ENCODE peak calls at places on chromosomes 16 and 17, in six cellular contexts. One of them, this sample, is unnamed.

GRCh38 chr17:77634710-77635109 is 323.8 kb upstream of the TNRC6C start:
- DNase-seq in GM12891: peak
- DNase-seq in H54: no peak
- DNase-seq in activated T-cell treated with anti-CD3 and anti-CD28 coated beads, Interleukin-2, amount 50 U/mL, for 72 hours: peak
- DNase-seq in smooth muscle cell of the brain vasculature: no peak
- DNase-seq in stimulated activated CD8-positive, alpha-beta memory T cell treated with anti-CD3 and anti-CD28 coated beads, Interleukin-4, amount 100 ng/mL, for 1 hour: no peak
- DNase-seq in this sample: peak

GRCh38 chr17:42891539-42892152 is 9.0 kb upstream of the G6PC1 start:
- DNase-seq in smooth muscle cell of the brain vasculature: no peak
- DNase-seq in stimulated activated CD8-positive, alpha-beta memory T cell treated with anti-CD3 and anti-CD28 coated beads, Interleukin-4, amount 100 ng/mL, for 1 hour: no peak
- DNase-seq in activated T-cell treated with anti-CD3 and anti-CD28 coated beads, Interleukin-2, amount 50 U/mL, for 72 hours: no peak
- DNase-seq in GM12891: no peak
- DNase-seq in H54: no peak
- DNase-seq in this sample: no peak

GRCh38 chr16:81238296-81239011 is at the start of gene BCO1:
- DNase-seq in GM12891: no peak
- DNase-seq in smooth muscle cell of the brain vasculature: peak
- DNase-seq in activated T-cell treated with anti-CD3 and anti-CD28 coated beads, Interleukin-2, amount 50 U/mL, for 72 hours: no peak
- DNase-seq in stimulated activated CD8-positive, alpha-beta memory T cell treated with anti-CD3 and anti-CD28 coated beads, Interleukin-4, amount 100 ng/mL, for 1 hour: no peak
- DNase-seq in H54: peak
- DNase-seq in this sample: no peak

GRCh38 chr17:30821751-30822723 is 2.5 kb downstream of the CRLF3 start:
- DNase-seq in smooth muscle cell of the brain vasculature: no peak
- DNase-seq in GM12891: no peak
- DNase-seq in activated T-cell treated with anti-CD3 and anti-CD28 coated beads, Interleukin-2, amount 50 U/mL, for 72 hours: no peak
- DNase-seq in stimulated activated CD8-positive, alpha-beta memory T cell treated with anti-CD3 and anti-CD28 coated beads, Interleukin-4, amount 100 ng/mL, for 1 hour: no peak
- DNase-seq in H54: no peak
- DNase-seq in this sample: no peak

GRCh38 chr17:15081008-15081407 is 184.1 kb downstream of the PMP22 start:
- DNase-seq in smooth muscle cell of the brain vasculature: no peak
- DNase-seq in H54: no peak
- DNase-seq in stimulated activated CD8-positive, alpha-beta memory T cell treated with anti-CD3 and anti-CD28 coated beads, Interleukin-4, amount 100 ng/mL, for 1 hour: no peak
- DNase-seq in activated T-cell treated with anti-CD3 and anti-CD28 coated beads, Interleukin-2, amount 50 U/mL, for 72 hours: no peak
- DNase-seq in GM12891: no peak
- DNase-seq in this sample: no peak

GRCh38 chr16:11613381-11614303 is 26.9 kb upstream of the LITAF start:
- DNase-seq in GM12891: no peak
- DNase-seq in activated T-cell treated with anti-CD3 and anti-CD28 coated beads, Interleukin-2, amount 50 U/mL, for 72 hours: peak
- DNase-seq in stimulated activated CD8-positive, alpha-beta memory T cell treated with anti-CD3 and anti-CD28 coated beads, Interleukin-4, amount 100 ng/mL, for 1 hour: no peak
- DNase-seq in smooth muscle cell of the brain vasculature: no peak
- DNase-seq in H54: no peak
- DNase-seq in this sample: peak

GRCh38 chr17:57284984-57285646 is 28.8 kb downstream of the MSI2 start:
- DNase-seq in smooth muscle cell of the brain vasculature: no peak
- DNase-seq in stimulated activated CD8-positive, alpha-beta memory T cell treated with anti-CD3 and anti-CD28 coated beads, Interleukin-4, amount 100 ng/mL, for 1 hour: no peak
- DNase-seq in activated T-cell treated with anti-CD3 and anti-CD28 coated beads, Interleukin-2, amount 50 U/mL, for 72 hours: peak
- DNase-seq in GM12891: peak
- DNase-seq in H54: no peak
- DNase-seq in this sample: peak

GRCh38 chr17:7250655-7251329 is 742 bp downstream of the CTDNEP1 start:
- DNase-seq in smooth muscle cell of the brain vasculature: no peak
- DNase-seq in H54: no peak
- DNase-seq in activated T-cell treated with anti-CD3 and anti-CD28 coated beads, Interleukin-2, amount 50 U/mL, for 72 hours: no peak
- DNase-seq in stimulated activated CD8-positive, alpha-beta memory T cell treated with anti-CD3 and anti-CD28 coated beads, Interleukin-4, amount 100 ng/mL, for 1 hour: no peak
- DNase-seq in GM12891: no peak
- DNase-seq in this sample: no peak

GRCh38 chr16:58027341-58028167 is 2.0 kb downstream of the MMP15 start:
- DNase-seq in activated T-cell treated with anti-CD3 and anti-CD28 coated beads, Interleukin-2, amount 50 U/mL, for 72 hours: no peak
- DNase-seq in H54: no peak
- DNase-seq in smooth muscle cell of the brain vasculature: no peak
- DNase-seq in stimulated activated CD8-positive, alpha-beta memory T cell treated with anti-CD3 and anti-CD28 coated beads, Interleukin-4, amount 100 ng/mL, for 1 hour: no peak
- DNase-seq in GM12891: no peak
- DNase-seq in this sample: no peak

GRCh38 chr16:70576431-70577255 is 53.0 kb downstream of the SF3B3 start:
- DNase-seq in activated T-cell treated with anti-CD3 and anti-CD28 coated beads, Interleukin-2, amount 50 U/mL, for 72 hours: no peak
- DNase-seq in GM12891: no peak
- DNase-seq in stimulated activated CD8-positive, alpha-beta memory T cell treated with anti-CD3 and anti-CD28 coated beads, Interleukin-4, amount 100 ng/mL, for 1 hour: no peak
- DNase-seq in H54: peak
- DNase-seq in smooth muscle cell of the brain vasculature: no peak
- DNase-seq in this sample: peak

GRCh38 chr16:76193851-76194620 is 83.2 kb upstream of the CNTNAP4 start:
- DNase-seq in H54: no peak
- DNase-seq in activated T-cell treated with anti-CD3 and anti-CD28 coated beads, Interleukin-2, amount 50 U/mL, for 72 hours: no peak
- DNase-seq in GM12891: no peak
- DNase-seq in smooth muscle cell of the brain vasculature: no peak
- DNase-seq in stimulated activated CD8-positive, alpha-beta memory T cell treated with anti-CD3 and anti-CD28 coated beads, Interleukin-4, amount 100 ng/mL, for 1 hour: no peak
- DNase-seq in this sample: no peak

GRCh38 chr17:66260265-66260664 is 31.1 kb upstream of the APOH start:
- DNase-seq in smooth muscle cell of the brain vasculature: no peak
- DNase-seq in GM12891: no peak
- DNase-seq in stimulated activated CD8-positive, alpha-beta memory T cell treated with anti-CD3 and anti-CD28 coated beads, Interleukin-4, amount 100 ng/mL, for 1 hour: no peak
- DNase-seq in H54: no peak
- DNase-seq in activated T-cell treated with anti-CD3 and anti-CD28 coated beads, Interleukin-2, amount 50 U/mL, for 72 hours: no peak
- DNase-seq in this sample: no peak

GRCh38 chr17:81207610-81208581 is 14.9 kb downstream of the CEP131 start:
- DNase-seq in activated T-cell treated with anti-CD3 and anti-CD28 coated beads, Interleukin-2, amount 50 U/mL, for 72 hours: no peak
- DNase-seq in stimulated activated CD8-positive, alpha-beta memory T cell treated with anti-CD3 and anti-CD28 coated beads, Interleukin-4, amount 100 ng/mL, for 1 hour: no peak
- DNase-seq in GM12891: no peak
- DNase-seq in smooth muscle cell of the brain vasculature: no peak
- DNase-seq in H54: no peak
- DNase-seq in this sample: no peak

GRCh38 chr16:4613636-4614570 is 785 bp downstream of the UBALD1 start:
- DNase-seq in GM12891: peak
- DNase-seq in smooth muscle cell of the brain vasculature: no peak
- DNase-seq in stimulated activated CD8-positive, alpha-beta memory T cell treated with anti-CD3 and anti-CD28 coated beads, Interleukin-4, amount 100 ng/mL, for 1 hour: no peak
- DNase-seq in activated T-cell treated with anti-CD3 and anti-CD28 coated beads, Interleukin-2, amount 50 U/mL, for 72 hours: peak
- DNase-seq in H54: peak
- DNase-seq in this sample: peak

GRCh38 chr16:52439171-52439701 is 107.7 kb downstream of the TOX3 start:
- DNase-seq in activated T-cell treated with anti-CD3 and anti-CD28 coated beads, Interleukin-2, amount 50 U/mL, for 72 hours: no peak
- DNase-seq in GM12891: no peak
- DNase-seq in stimulated activated CD8-positive, alpha-beta memory T cell treated with anti-CD3 and anti-CD28 coated beads, Interleukin-4, amount 100 ng/mL, for 1 hour: no peak
- DNase-seq in smooth muscle cell of the brain vasculature: no peak
- DNase-seq in H54: no peak
- DNase-seq in this sample: no peak

GRCh38 chr17:51197754-51198153 is 31.5 kb downstream of the NME2 start:
- DNase-seq in GM12891: no peak
- DNase-seq in H54: no peak
- DNase-seq in smooth muscle cell of the brain vasculature: no peak
- DNase-seq in activated T-cell treated with anti-CD3 and anti-CD28 coated beads, Interleukin-2, amount 50 U/mL, for 72 hours: no peak
- DNase-seq in stimulated activated CD8-positive, alpha-beta memory T cell treated with anti-CD3 and anti-CD28 coated beads, Interleukin-4, amount 100 ng/mL, for 1 hour: no peak
- DNase-seq in this sample: no peak

GRCh38 chr16:4011225-4011939 is 104.9 kb downstream of the ADCY9 start:
- DNase-seq in activated T-cell treated with anti-CD3 and anti-CD28 coated beads, Interleukin-2, amount 50 U/mL, for 72 hours: no peak
- DNase-seq in smooth muscle cell of the brain vasculature: peak
- DNase-seq in stimulated activated CD8-positive, alpha-beta memory T cell treated with anti-CD3 and anti-CD28 coated beads, Interleukin-4, amount 100 ng/mL, for 1 hour: no peak
- DNase-seq in H54: no peak
- DNase-seq in GM12891: no peak
- DNase-seq in this sample: no peak

GRCh38 chr16:22661161-22661647 is 150.5 kb downstream of the NPIPB5 start:
- DNase-seq in H54: no peak
- DNase-seq in stimulated activated CD8-positive, alpha-beta memory T cell treated with anti-CD3 and anti-CD28 coated beads, Interleukin-4, amount 100 ng/mL, for 1 hour: no peak
- DNase-seq in activated T-cell treated with anti-CD3 and anti-CD28 coated beads, Interleukin-2, amount 50 U/mL, for 72 hours: no peak
- DNase-seq in smooth muscle cell of the brain vasculature: no peak
- DNase-seq in GM12891: no peak
- DNase-seq in this sample: no peak

GRCh38 chr16:59236804-59237463 is 502.8 kb upstream of the GOT2 start:
- DNase-seq in H54: no peak
- DNase-seq in activated T-cell treated with anti-CD3 and anti-CD28 coated beads, Interleukin-2, amount 50 U/mL, for 72 hours: no peak
- DNase-seq in smooth muscle cell of the brain vasculature: no peak
- DNase-seq in stimulated activated CD8-positive, alpha-beta memory T cell treated with anti-CD3 and anti-CD28 coated beads, Interleukin-4, amount 100 ng/mL, for 1 hour: no peak
- DNase-seq in GM12891: no peak
- DNase-seq in this sample: no peak

GRCh38 chr17:565506-565905 is 149.1 kb downstream of the VPS53 start:
- DNase-seq in smooth muscle cell of the brain vasculature: no peak
- DNase-seq in activated T-cell treated with anti-CD3 and anti-CD28 coated beads, Interleukin-2, amount 50 U/mL, for 72 hours: no peak
- DNase-seq in GM12891: no peak
- DNase-seq in H54: no peak
- DNase-seq in stimulated activated CD8-positive, alpha-beta memory T cell treated with anti-CD3 and anti-CD28 coated beads, Interleukin-4, amount 100 ng/mL, for 1 hour: no peak
- DNase-seq in this sample: no peak

GRCh38 chr17:7336240-7337175 is at the start of gene ACAP1:
- DNase-seq in GM12891: peak
- DNase-seq in activated T-cell treated with anti-CD3 and anti-CD28 coated beads, Interleukin-2, amount 50 U/mL, for 72 hours: peak
- DNase-seq in smooth muscle cell of the brain vasculature: no peak
- DNase-seq in H54: no peak
- DNase-seq in stimulated activated CD8-positive, alpha-beta memory T cell treated with anti-CD3 and anti-CD28 coated beads, Interleukin-4, amount 100 ng/mL, for 1 hour: peak
- DNase-seq in this sample: peak

GRCh38 chr17:29722411-29723198 is 99.9 kb upstream of the CORO6 start:
- DNase-seq in H54: no peak
- DNase-seq in smooth muscle cell of the brain vasculature: no peak
- DNase-seq in stimulated activated CD8-positive, alpha-beta memory T cell treated with anti-CD3 and anti-CD28 coated beads, Interleukin-4, amount 100 ng/mL, for 1 hour: peak
- DNase-seq in GM12891: no peak
- DNase-seq in activated T-cell treated with anti-CD3 and anti-CD28 coated beads, Interleukin-2, amount 50 U/mL, for 72 hours: no peak
- DNase-seq in this sample: peak

GRCh38 chr17:40699359-40699758 is 4.2 kb downstream of the KRT24 start:
- DNase-seq in GM12891: no peak
- DNase-seq in stimulated activated CD8-positive, alpha-beta memory T cell treated with anti-CD3 and anti-CD28 coated beads, Interleukin-4, amount 100 ng/mL, for 1 hour: no peak
- DNase-seq in H54: no peak
- DNase-seq in activated T-cell treated with anti-CD3 and anti-CD28 coated beads, Interleukin-2, amount 50 U/mL, for 72 hours: no peak
- DNase-seq in smooth muscle cell of the brain vasculature: no peak
- DNase-seq in this sample: no peak

GRCh38 chr16:85302018-85302847 is 190.0 kb upstream of the CIBAR2 start:
- DNase-seq in H54: peak
- DNase-seq in smooth muscle cell of the brain vasculature: no peak
- DNase-seq in GM12891: no peak
- DNase-seq in stimulated activated CD8-positive, alpha-beta memory T cell treated with anti-CD3 and anti-CD28 coated beads, Interleukin-4, amount 100 ng/mL, for 1 hour: no peak
- DNase-seq in activated T-cell treated with anti-CD3 and anti-CD28 coated beads, Interleukin-2, amount 50 U/mL, for 72 hours: no peak
- DNase-seq in this sample: no peak

GRCh38 chr17:4998027-4998665 is 396 bp downstream of the KIF1C start:
- DNase-seq in activated T-cell treated with anti-CD3 and anti-CD28 coated beads, Interleukin-2, amount 50 U/mL, for 72 hours: no peak
- DNase-seq in stimulated activated CD8-positive, alpha-beta memory T cell treated with anti-CD3 and anti-CD28 coated beads, Interleukin-4, amount 100 ng/mL, for 1 hour: no peak
- DNase-seq in GM12891: peak
- DNase-seq in H54: peak
- DNase-seq in smooth muscle cell of the brain vasculature: no peak
- DNase-seq in this sample: peak

GRCh38 chr16:30121741-30122620 is 1.0 kb downstream of the MAPK3 start:
- DNase-seq in H54: no peak
- DNase-seq in GM12891: no peak
- DNase-seq in smooth muscle cell of the brain vasculature: no peak
- DNase-seq in activated T-cell treated with anti-CD3 and anti-CD28 coated beads, Interleukin-2, amount 50 U/mL, for 72 hours: no peak
- DNase-seq in stimulated activated CD8-positive, alpha-beta memory T cell treated with anti-CD3 and anti-CD28 coated beads, Interleukin-4, amount 100 ng/mL, for 1 hour: no peak
- DNase-seq in this sample: no peak

GRCh38 chr16:74896389-74897370 is 88.2 kb downstream of the WDR59 start:
- DNase-seq in GM12891: no peak
- DNase-seq in activated T-cell treated with anti-CD3 and anti-CD28 coated beads, Interleukin-2, amount 50 U/mL, for 72 hours: no peak
- DNase-seq in stimulated activated CD8-positive, alpha-beta memory T cell treated with anti-CD3 and anti-CD28 coated beads, Interleukin-4, amount 100 ng/mL, for 1 hour: no peak
- DNase-seq in smooth muscle cell of the brain vasculature: no peak
- DNase-seq in H54: peak
- DNase-seq in this sample: no peak

GRCh38 chr16:57519796-57520360 is 16.5 kb downstream of the CCDC102A start:
- DNase-seq in smooth muscle cell of the brain vasculature: no peak
- DNase-seq in H54: peak
- DNase-seq in stimulated activated CD8-positive, alpha-beta memory T cell treated with anti-CD3 and anti-CD28 coated beads, Interleukin-4, amount 100 ng/mL, for 1 hour: peak
- DNase-seq in activated T-cell treated with anti-CD3 and anti-CD28 coated beads, Interleukin-2, amount 50 U/mL, for 72 hours: peak
- DNase-seq in GM12891: peak
- DNase-seq in this sample: peak

GRCh38 chr16:30694926-30695678 is 3.9 kb upstream of the SRCAP start:
- DNase-seq in activated T-cell treated with anti-CD3 and anti-CD28 coated beads, Interleukin-2, amount 50 U/mL, for 72 hours: no peak
- DNase-seq in smooth muscle cell of the brain vasculature: no peak
- DNase-seq in stimulated activated CD8-positive, alpha-beta memory T cell treated with anti-CD3 and anti-CD28 coated beads, Interleukin-4, amount 100 ng/mL, for 1 hour: no peak
- DNase-seq in GM12891: no peak
- DNase-seq in H54: no peak
- DNase-seq in this sample: no peak

GRCh38 chr17:38730526-38731379 is 612 bp downstream of the CISD3 start:
- DNase-seq in GM12891: no peak
- DNase-seq in H54: peak
- DNase-seq in smooth muscle cell of the brain vasculature: no peak
- DNase-seq in activated T-cell treated with anti-CD3 and anti-CD28 coated beads, Interleukin-2, amount 50 U/mL, for 72 hours: no peak
- DNase-seq in stimulated activated CD8-positive, alpha-beta memory T cell treated with anti-CD3 and anti-CD28 coated beads, Interleukin-4, amount 100 ng/mL, for 1 hour: no peak
- DNase-seq in this sample: no peak

GRCh38 chr17:49029841-49030240 is 32.7 kb downstream of the IGF2BP1 start:
- DNase-seq in smooth muscle cell of the brain vasculature: no peak
- DNase-seq in H54: no peak
- DNase-seq in GM12891: no peak
- DNase-seq in activated T-cell treated with anti-CD3 and anti-CD28 coated beads, Interleukin-2, amount 50 U/mL, for 72 hours: no peak
- DNase-seq in stimulated activated CD8-positive, alpha-beta memory T cell treated with anti-CD3 and anti-CD28 coated beads, Interleukin-4, amount 100 ng/mL, for 1 hour: no peak
- DNase-seq in this sample: no peak

GRCh38 chr16:85363881-85364280 is 249.2 kb upstream of the GSE1 start:
- DNase-seq in H54: no peak
- DNase-seq in smooth muscle cell of the brain vasculature: peak
- DNase-seq in activated T-cell treated with anti-CD3 and anti-CD28 coated beads, Interleukin-2, amount 50 U/mL, for 72 hours: no peak
- DNase-seq in stimulated activated CD8-positive, alpha-beta memory T cell treated with anti-CD3 and anti-CD28 coated beads, Interleukin-4, amount 100 ng/mL, for 1 hour: no peak
- DNase-seq in GM12891: no peak
- DNase-seq in this sample: no peak